ENCODE peak calls at places on chromosomes 12 and 14, in nine cellular contexts. L is neural crest cell, P is foreskin fibroblast, C is adrenal gland, R is colonic mucosa, G is fibroblast of the aortic adventitia, M is astrocyte of the spinal cord, V is brain microvascular endothelial cell, E is fibroblast of lung. X is an unnamed sample.

GRCh38 chr14:74333909-74334308 is 14.4 kb upstream of the VRTN start:
- DNase-seq in L (no peak), P (peak; percentile 51), C (no peak), R (no peak), G (peak; percentile 63), M (peak; percentile 87), V (peak; percentile 61), E (peak; percentile 95), X (no peak)

GRCh38 chr12:24615967-24616411 is 332.9 kb downstream of the BCAT1 start:
- DNase-seq in L (no peak), P (no peak), C (no peak), R (no peak), G (peak; percentile 83), M (peak; percentile 70), V (peak; percentile 62), E (peak; percentile 85), X (no peak)

GRCh38 chr14:47490766-47491165 is 184.6 kb downstream of the MDGA2 start:
- DNase-seq in L (no peak), P (no peak), C (no peak), R (no peak), G (no peak), M (no peak), V (no peak), E (no peak), X (no peak)

GRCh38 chr12:54411398-54412241 is 7.4 kb downstream of the ITGA5 start:
- DNase-seq in L (no peak), P (peak; percentile 99), C (peak; percentile 92), R (no peak), G (peak; percentile 93), M (peak; percentile 86), V (peak; percentile 89), E (peak; percentile 92), X (no peak)

GRCh38 chr12:116736962-116737773 is 701 bp downstream of the SPRING1 start:
- DNase-seq in L (no peak), P (no peak), C (no peak), R (peak; percentile 28), G (no peak), M (no peak), V (no peak), E (no peak), X (peak; percentile 26)

GRCh38 chr12:93317227-93317626 is 60.5 kb upstream of the NUDT4 start:
- DNase-seq in L (no peak), P (no peak), C (no peak), R (peak; percentile 56), G (no peak), M (no peak), V (no peak), E (no peak), X (no peak)

GRCh38 chr12:27060740-27061139 is 21.6 kb downstream of the C12orf71 start:
- DNase-seq in L (no peak), P (no peak), C (no peak), R (no peak), G (peak; percentile 23), M (no peak), V (no peak), E (no peak), X (no peak)

GRCh38 chr14:97251423-97252155 is 454.4 kb downstream of the VRK1 start:
- DNase-seq in L (no peak), P (no peak), C (no peak), R (no peak), G (no peak), M (no peak), V (no peak), E (peak; percentile 19), X (no peak)

GRCh38 chr14:105602243-105602750 is 75.9 kb downstream of the TMEM121 start:
- DNase-seq in L (no peak), P (no peak), C (no peak), R (no peak), G (no peak), M (no peak), V (no peak), E (no peak), X (no peak)

GRCh38 chr14:77646907-77647306 is 30.5 kb upstream of the SPTLC2 start:
- DNase-seq in L (no peak), P (no peak), C (peak; percentile 13), R (no peak), G (no peak), M (no peak), V (no peak), E (no peak), X (no peak)

GRCh38 chr14:61505815-61506809 is 184.7 kb downstream of the PRKCH start:
- DNase-seq in L (no peak), P (no peak), C (no peak), R (no peak), G (peak; percentile 67), M (peak; percentile 81), V (no peak), E (peak; percentile 97), X (no peak)

GRCh38 chr14:77063581-77064289 is 34.3 kb upstream of the CIPC start:
- DNase-seq in L (no peak), P (no peak), C (no peak), R (no peak), G (peak; percentile 65), M (no peak), V (no peak), E (no peak), X (no peak)

GRCh38 chr12:91871751-91872150 is 273.9 kb downstream of the BTG1 start:
- DNase-seq in L (no peak), P (no peak), C (no peak), R (no peak), G (no peak), M (no peak), V (no peak), E (no peak), X (no peak)

GRCh38 chr12:38911611-38912010 is 6.2 kb upstream of the CPNE8 start:
- DNase-seq in L (no peak), P (no peak), C (no peak), R (no peak), G (no peak), M (no peak), V (no peak), E (no peak), X (peak; percentile 5)

GRCh38 chr14:65486856-65487255 is 74.3 kb downstream of the FUT8 start:
- DNase-seq in L (no peak), P (no peak), C (no peak), R (no peak), G (peak; percentile 20), M (peak; percentile 25), V (peak; percentile 19), E (peak; percentile 64), X (no peak)
- TF ChIP-seq CTCF in L (no peak), P (no peak), C (no peak), R (no peak), G (no peak), M (no peak), V (no peak), E (no peak), X (no peak)

DNA sequence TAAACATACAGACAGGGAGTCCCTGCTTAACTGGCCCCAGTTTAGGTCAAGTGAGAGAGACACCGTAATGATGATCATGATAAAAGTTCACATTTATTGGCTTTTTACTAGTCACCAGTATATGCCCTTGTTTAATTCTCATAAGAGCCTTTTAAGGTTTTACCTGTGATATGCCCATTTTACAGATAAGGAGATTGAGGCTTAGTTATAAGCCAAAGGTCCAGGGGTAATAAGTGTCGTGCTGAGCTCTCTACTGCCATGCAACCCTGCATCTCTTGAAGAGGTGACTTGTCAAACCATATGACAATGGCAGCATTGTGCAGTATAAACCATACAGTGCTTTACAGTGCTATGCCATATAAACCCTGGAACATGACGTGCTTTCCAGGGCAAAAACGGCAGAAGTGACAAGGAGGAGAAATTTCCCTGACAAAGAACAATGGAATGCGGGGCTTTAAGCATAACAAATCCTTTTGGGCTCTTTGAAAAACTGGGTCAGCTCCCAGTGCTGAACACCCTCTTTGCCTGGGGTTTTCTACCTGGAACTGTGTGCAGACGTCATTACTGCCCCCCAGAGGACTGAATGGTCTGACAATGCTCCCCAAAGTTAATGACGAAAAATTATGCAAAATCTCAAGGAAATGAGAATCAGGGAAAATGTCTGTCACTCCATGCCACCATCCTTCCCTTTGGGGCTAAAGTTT is 59.7 kb upstream of the C14orf132 start:
- DNase-seq in L (no peak), P (no peak), C (no peak), R (no peak), G (no peak), M (no peak), V (no peak), E (peak; percentile 4), X (no peak)
- TF ChIP-seq CTCF in L (peak; percentile 36), P (no peak), C (no peak), R (no peak), G (no peak), M (peak; percentile 3), V (no peak), E (no peak), X (peak; percentile 30)

DNA sequence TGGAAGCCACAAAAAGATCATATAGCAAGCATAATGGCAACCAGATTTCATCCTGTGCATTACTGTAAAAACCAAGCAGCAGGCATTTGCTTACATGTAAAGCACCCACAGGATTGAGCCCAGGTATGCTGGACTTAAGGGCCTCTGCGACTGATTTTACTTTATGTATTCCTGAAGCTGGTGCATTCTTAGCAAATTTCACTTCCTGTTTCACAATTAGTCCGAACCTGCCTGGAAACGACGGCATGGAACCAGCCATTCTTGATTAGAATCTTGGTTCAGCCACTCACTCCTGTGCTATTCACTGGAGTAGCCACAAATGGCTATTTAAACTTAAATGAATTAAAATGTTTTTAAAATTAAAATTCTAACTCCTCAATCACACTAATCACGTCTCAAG is 239.2 kb downstream of the NUAK1 start:
- DNase-seq in L (no peak), P (no peak), C (no peak), R (no peak), G (no peak), M (no peak), V (no peak), E (peak; percentile 18), X (no peak)
- TF ChIP-seq CTCF in L (no peak), P (no peak), C (no peak), R (no peak), G (no peak), M (no peak), V (no peak), E (no peak), X (no peak)

GRCh38 chr12:108561852-108562347 is 496 bp upstream of the ISCU start:
- DNase-seq in L (no peak), P (no peak), C (no peak), R (no peak), G (no peak), M (no peak), V (no peak), E (peak; percentile 7), X (no peak)

GRCh38 chr12:108562348-108563134 is at the start of gene ISCU:
- DNase-seq in L (peak; percentile 99), P (peak; percentile 97), C (peak; percentile 98), R (peak; percentile 99), G (peak; percentile 96), M (peak; percentile 97), V (peak; percentile 90), E (peak; percentile 93), X (peak; percentile 96)

GRCh38 chr12:108563135-108563803 is 873 bp downstream of the ISCU start:
- DNase-seq in L (peak; percentile 64), P (peak; percentile 90), C (peak; percentile 94), R (peak; percentile 95), G (peak; percentile 94), M (peak; percentile 89), V (peak; percentile 84), E (peak; percentile 80), X (peak; percentile 80)

GRCh38 chr12:108564724-108565123 is 2.3 kb downstream of the ISCU start:
- DNase-seq in L (no peak), P (no peak), C (peak; percentile 60), R (peak; percentile 18), G (peak; percentile 46), M (no peak), V (no peak), E (no peak), X (no peak)

DNA sequence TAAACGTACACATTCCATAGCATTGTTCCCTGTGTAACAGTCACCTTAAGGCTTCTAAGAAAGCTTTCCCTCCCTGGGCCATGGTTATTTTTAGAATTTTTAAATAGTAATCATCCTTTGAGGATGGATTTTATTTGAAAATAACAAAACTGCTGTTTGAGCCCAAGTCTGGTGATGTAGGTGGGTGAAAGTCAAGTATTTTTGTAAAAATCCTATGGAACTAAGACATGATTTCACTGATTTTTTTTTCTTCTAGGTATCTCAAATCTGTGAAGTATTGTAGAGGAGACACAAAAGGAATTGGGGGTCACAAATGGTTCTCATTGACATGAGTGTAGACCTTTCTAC is 1.4 kb downstream of the ISCU start:
- DNase-seq in L (no peak), P (no peak), C (no peak), R (no peak), G (no peak), M (no peak), V (no peak), E (no peak), X (no peak)
- TF ChIP-seq CTCF in L (no peak), P (no peak), C (peak; percentile 7), R (no peak), G (no peak), M (no peak), V (no peak), E (no peak), X (no peak)

X was measured in GM13977.